ENCODE peak calls at places on chromosomes 1 and 21, in five cellular contexts. G, F, S, H and Y are unnamed samples.

GRCh38 chr1:25356848-25357247 is 18.7 kb downstream of the TMEM50A start:
- DNase-seq in G (no peak), F (no peak), S (no peak), H (no peak), Y (no peak)

GRCh38 chr21:25838809-25839208 is 104.0 kb downstream of the GABPA start:
- DNase-seq in G (no peak), F (no peak), S (no peak), H (no peak), Y (no peak)

GRCh38 chr1:30526652-30527345 is 196.6 kb downstream of the MATN1 start:
- DNase-seq in G (peak), F (no peak), S (no peak), H (no peak), Y (no peak)

GRCh38 chr1:248691567-248692155 is 10.9 kb downstream of the OR14I1 start:
- DNase-seq in G (no peak), F (no peak), S (peak), H (no peak), Y (no peak)

GRCh38 chr1:223707270-223708000 is 4.9 kb upstream of the CAPN2 start:
- DNase-seq in G (no peak), F (peak), S (peak), H (no peak), Y (peak)

GRCh38 chr1:103084176-103084575 is 24.1 kb downstream of the COL11A1 start:
- DNase-seq in G (no peak), F (no peak), S (no peak), H (no peak), Y (no peak)

GRCh38 chr1:177343445-177343844 is 172.7 kb downstream of the BRINP2 start:
- DNase-seq in G (no peak), F (no peak), S (no peak), H (no peak), Y (no peak)

GRCh38 chr21:27300770-27301169 is 333.9 kb upstream of the ADAMTS5 start:
- DNase-seq in G (no peak), F (no peak), S (no peak), H (no peak), Y (no peak)

GRCh38 chr1:162276493-162276892 is 100.2 kb downstream of the SPATA46 start:
- DNase-seq in G (no peak), F (no peak), S (no peak), H (no peak), Y (no peak)

GRCh38 chr1:167473761-167474160 is 44.6 kb downstream of the CD247 start:
- DNase-seq in G (no peak), F (no peak), S (no peak), H (no peak), Y (no peak)

GRCh38 chr1:220775238-220775853 is 11.4 kb upstream of the MTARC1 start:
- DNase-seq in G (no peak), F (peak), S (no peak), H (no peak), Y (no peak)

GRCh38 chr21:28427356-28428022 is 565.2 kb downstream of the LTN1 start:
- DNase-seq in G (no peak), F (no peak), S (no peak), H (no peak), Y (no peak)

GRCh38 chr1:33918368-33918767 is 54.5 kb downstream of the HMGB4 start:
- DNase-seq in G (no peak), F (no peak), S (no peak), H (no peak), Y (no peak)

GRCh38 chr1:60265560-60266535 is 192.3 kb upstream of the C1orf87 start:
- DNase-seq in G (no peak), F (no peak), S (no peak), H (no peak), Y (no peak)

GRCh38 chr1:160767417-160768294 is 28.3 kb upstream of the LY9 start:
- DNase-seq in G (no peak), F (no peak), S (no peak), H (no peak), Y (no peak)

GRCh38 chr1:53266038-53266437 is 27.7 kb upstream of the MAGOH start:
- DNase-seq in G (no peak), F (no peak), S (no peak), H (no peak), Y (no peak)

GRCh38 chr1:27650527-27651175 is 15.7 kb upstream of the FGR start:
- DNase-seq in G (no peak), F (no peak), S (no peak), H (no peak), Y (no peak)